ENCODE peak calls at places on chromosomes 1 and 21, in five cellular contexts. One of them, this sample, is unnamed. For H3K4me1, the result is how much of the 10 kb centered on the place peaks cover.

GRCh38 chr1:55974714-55975441 is 604.5 kb downstream of the PLPP3 start:
- DNase-seq in GM23338: no peak
- DNase-seq in psoas muscle: no peak
- DNase-seq in mesenchymal stem cell: no peak
- DNase-seq in neural progenitor cell: no peak
- DNase-seq in this sample: no peak

GRCh38 chr1:192516776-192517297 is 58.7 kb upstream of the RGS1 start:
- DNase-seq in GM23338: no peak
- DNase-seq in psoas muscle: no peak
- DNase-seq in mesenchymal stem cell: peak
- DNase-seq in neural progenitor cell: peak
- DNase-seq in this sample: no peak

GRCh38 chr21:45330075-45330781 is 42.5 kb upstream of the POFUT2 start:
- DNase-seq in GM23338: no peak
- DNase-seq in psoas muscle: peak
- DNase-seq in mesenchymal stem cell: peak
- DNase-seq in neural progenitor cell: no peak
- DNase-seq in this sample: peak

GRCh38 chr1:35184495-35185199 is 8.3 kb downstream of the SFPQ start:
- DNase-seq in GM23338: no peak
- DNase-seq in psoas muscle: no peak
- DNase-seq in mesenchymal stem cell: no peak
- DNase-seq in neural progenitor cell: no peak
- DNase-seq in this sample: no peak

GRCh38 chr1:98962156-98962555 is 42.5 kb downstream of the PLPPR5 start:
- DNase-seq in GM23338: no peak
- DNase-seq in psoas muscle: no peak
- DNase-seq in mesenchymal stem cell: peak
- DNase-seq in neural progenitor cell: no peak
- DNase-seq in this sample: no peak

GRCh38 chr1:203045821-203046594 is 19.7 kb downstream of the PPFIA4 start:
- DNase-seq in GM23338: no peak
- DNase-seq in psoas muscle: no peak
- DNase-seq in mesenchymal stem cell: no peak
- DNase-seq in neural progenitor cell: no peak
- DNase-seq in this sample: no peak

GRCh38 chr1:37561794-37562132 is 5.0 kb downstream of the DNALI1 start:
- DNase-seq in GM23338: peak
- DNase-seq in psoas muscle: no peak
- DNase-seq in mesenchymal stem cell: peak
- DNase-seq in neural progenitor cell: peak
- DNase-seq in this sample: no peak

GRCh38 chr1:212982430-212983152 is 32.2 kb downstream of the VASH2 start:
- DNase-seq in GM23338: no peak
- DNase-seq in psoas muscle: peak
- DNase-seq in mesenchymal stem cell: no peak
- DNase-seq in neural progenitor cell: no peak
- DNase-seq in this sample: no peak

GRCh38 chr21:21187579-21187978 is 189.4 kb downstream of the NCAM2 start:
- DNase-seq in GM23338: no peak
- DNase-seq in psoas muscle: no peak
- DNase-seq in mesenchymal stem cell: no peak
- DNase-seq in neural progenitor cell: no peak
- DNase-seq in this sample: no peak

GRCh38 chr1:119971710-119972570 is 75.6 kb upstream of the ADAM30 start:
- DNase-seq in GM23338: no peak
- DNase-seq in psoas muscle: no peak
- DNase-seq in mesenchymal stem cell: no peak
- DNase-seq in neural progenitor cell: no peak
- DNase-seq in this sample: no peak

GRCh38 chr1:230717251-230717650 is 3.3 kb upstream of the AGT start:
- DNase-seq in GM23338: no peak
- DNase-seq in psoas muscle: no peak
- DNase-seq in mesenchymal stem cell: peak
- DNase-seq in neural progenitor cell: no peak
- DNase-seq in this sample: no peak

GRCh38 chr1:54280652-54281051 is 80.7 kb downstream of the MRPL37 start:
- DNase-seq in GM23338: no peak
- DNase-seq in psoas muscle: no peak
- DNase-seq in mesenchymal stem cell: peak
- DNase-seq in neural progenitor cell: no peak
- DNase-seq in this sample: no peak

GRCh38 chr1:6498576-6499111 is 7.2 kb upstream of the PLEKHG5 start:
- DNase-seq in GM23338: no peak
- DNase-seq in psoas muscle: no peak
- DNase-seq in mesenchymal stem cell: no peak
- DNase-seq in neural progenitor cell: no peak
- DNase-seq in this sample: no peak

GRCh38 chr1:34929497-34929852 is at the start of gene DLGAP3:
- DNase-seq in GM23338: peak
- DNase-seq in psoas muscle: no peak
- DNase-seq in mesenchymal stem cell: no peak
- DNase-seq in neural progenitor cell: peak
- DNase-seq in this sample: no peak

GRCh38 chr1:197144570-197145325 is 1.7 kb downstream of the ASPM start:
- DNase-seq in GM23338: no peak
- DNase-seq in psoas muscle: no peak
- DNase-seq in mesenchymal stem cell: peak
- DNase-seq in neural progenitor cell: no peak
- DNase-seq in this sample: no peak

GRCh38 chr1:100631015-100631521 is 88.5 kb upstream of the VCAM1 start:
- DNase-seq in GM23338: no peak
- DNase-seq in psoas muscle: no peak
- DNase-seq in mesenchymal stem cell: peak
- DNase-seq in neural progenitor cell: no peak
- DNase-seq in this sample: no peak

GRCh38 chr1:12436817-12437599 is 181.0 kb downstream of the DHRS3 start:
- DNase-seq in GM23338: no peak
- DNase-seq in psoas muscle: no peak
- DNase-seq in mesenchymal stem cell: peak
- DNase-seq in neural progenitor cell: no peak
- DNase-seq in this sample: no peak

GRCh38 chr1:218886472-218886871 is 287.2 kb upstream of the LYPLAL1 start:
- DNase-seq in GM23338: no peak
- DNase-seq in psoas muscle: no peak
- DNase-seq in mesenchymal stem cell: no peak
- DNase-seq in neural progenitor cell: no peak
- DNase-seq in this sample: no peak

GRCh38 chr1:55774446-55774845 is 559.3 kb upstream of the USP24 start:
- DNase-seq in GM23338: no peak
- DNase-seq in psoas muscle: no peak
- DNase-seq in mesenchymal stem cell: no peak
- DNase-seq in neural progenitor cell: no peak
- DNase-seq in this sample: no peak

GRCh38 chr21:38140192-38140905 is 116.4 kb upstream of the KCNJ15 start:
- DNase-seq in GM23338: no peak
- DNase-seq in psoas muscle: peak
- DNase-seq in mesenchymal stem cell: peak
- DNase-seq in neural progenitor cell: peak
- DNase-seq in this sample: peak

GRCh38 chr1:203480525-203481084 is 5.0 kb downstream of the PRELP start:
- DNase-seq in GM23338: peak
- DNase-seq in psoas muscle: peak
- DNase-seq in mesenchymal stem cell: peak
- DNase-seq in neural progenitor cell: no peak
- DNase-seq in this sample: peak

GRCh38 chr1:63622847-63623566 is 29.8 kb downstream of the PGM1 start:
- DNase-seq in GM23338: no peak
- DNase-seq in psoas muscle: peak
- DNase-seq in mesenchymal stem cell: no peak
- DNase-seq in neural progenitor cell: peak
- DNase-seq in this sample: no peak

GRCh38 chr1:222060247-222060851 is 318.5 kb upstream of the DUSP10 start:
- DNase-seq in GM23338: no peak
- DNase-seq in psoas muscle: no peak
- DNase-seq in mesenchymal stem cell: no peak
- DNase-seq in neural progenitor cell: no peak
- DNase-seq in this sample: no peak

DNA sequence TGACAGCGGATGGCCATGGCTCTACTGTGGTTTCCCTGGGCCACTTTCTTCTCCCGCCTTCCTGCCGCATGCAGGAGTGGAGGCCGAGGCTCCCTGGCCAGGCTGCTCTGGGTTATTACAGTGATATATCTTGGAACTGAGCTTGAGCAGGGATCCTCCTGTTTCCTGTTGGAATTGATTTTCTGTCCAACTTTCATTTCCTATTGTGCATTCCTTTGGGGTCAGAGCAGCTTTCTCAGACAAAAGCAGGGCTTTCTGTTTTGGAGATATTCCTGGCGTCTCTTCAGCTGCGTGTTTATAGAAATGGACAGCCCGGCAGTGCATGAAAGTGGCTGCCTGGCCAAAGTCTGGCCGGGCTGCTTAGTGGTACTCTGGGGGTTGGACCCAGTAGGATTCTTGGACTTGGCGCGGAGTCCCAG is 146.4 kb downstream of the KIF26B start:
- DNase-seq in GM23338: no peak
- DNase-seq in psoas muscle: no peak
- DNase-seq in mesenchymal stem cell: peak
- DNase-seq in neural progenitor cell: no peak
- DNase-seq in this sample: no peak
- H3K4me3 ChIP-seq in GM23338: no peak
- H3K4me3 ChIP-seq in psoas muscle: no peak
- H3K4me3 ChIP-seq in mesenchymal stem cell: no peak
- H3K4me3 ChIP-seq in neural progenitor cell: no peak
- H3K4me3 ChIP-seq in this sample: no peak

DNA sequence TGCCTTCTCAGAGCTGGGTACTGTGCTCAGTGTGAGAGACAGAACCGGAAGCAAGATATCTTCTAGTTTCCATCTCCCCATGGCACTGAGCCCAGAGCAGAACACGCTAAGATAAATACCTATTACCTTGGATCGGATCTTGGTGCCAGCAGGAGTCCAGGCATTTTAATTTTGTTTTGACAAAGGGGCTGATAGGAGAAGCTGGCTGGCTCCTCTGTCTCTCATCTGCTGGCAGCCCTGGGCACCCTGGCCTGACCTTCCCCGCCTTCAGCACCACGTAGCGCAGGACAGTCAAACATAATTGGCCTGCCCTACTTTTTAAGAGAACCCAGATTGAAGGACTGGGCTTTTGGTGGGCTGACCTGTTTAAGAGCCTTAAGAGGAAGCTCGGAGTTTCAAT is 160.7 kb upstream of the KLHDC7A start:
- DNase-seq in GM23338: no peak
- DNase-seq in psoas muscle: no peak
- DNase-seq in mesenchymal stem cell: no peak
- DNase-seq in neural progenitor cell: no peak
- DNase-seq in this sample: no peak
- H3K4me1 ChIP-seq in GM23338: under half
- H3K4me1 ChIP-seq in psoas muscle: under half
- H3K4me1 ChIP-seq in mesenchymal stem cell: under half
- H3K4me1 ChIP-seq in neural progenitor cell: under half
- H3K4me1 ChIP-seq in this sample: under half

DNA sequence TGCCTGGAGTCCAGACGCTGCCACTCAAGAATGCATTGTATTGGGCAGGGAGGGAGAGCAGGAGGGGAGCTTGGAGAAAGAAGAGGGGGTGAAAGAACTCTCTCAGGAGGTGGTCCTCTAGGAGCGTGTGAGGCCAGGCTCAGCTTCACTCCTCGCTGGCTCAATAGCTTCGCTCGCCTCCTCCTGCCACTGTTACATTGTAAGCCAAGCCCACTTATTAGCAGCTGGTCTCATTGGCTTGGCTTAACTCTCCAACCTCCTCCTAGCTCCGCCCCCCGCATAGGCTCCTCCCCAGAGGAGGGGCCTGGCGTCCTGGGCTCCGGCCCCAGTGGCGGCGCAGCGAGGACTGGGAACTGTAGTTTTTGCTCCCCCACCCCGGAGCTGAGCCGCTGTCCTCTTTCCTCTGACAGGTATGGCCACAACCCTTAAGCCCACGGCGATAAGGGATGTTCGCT is at the start of gene KCNN3:
- DNase-seq in GM23338: peak
- DNase-seq in psoas muscle: peak
- DNase-seq in mesenchymal stem cell: peak
- DNase-seq in neural progenitor cell: peak
- DNase-seq in this sample: peak
- H3K4me3 ChIP-seq in GM23338: peak
- H3K4me3 ChIP-seq in psoas muscle: peak
- H3K4me3 ChIP-seq in mesenchymal stem cell: no peak
- H3K4me3 ChIP-seq in neural progenitor cell: peak
- H3K4me3 ChIP-seq in this sample: peak

GRCh38 chr1:111506561-111506960 is 3.1 kb upstream of the ADORA3 start:
- DNase-seq in GM23338: no peak
- DNase-seq in psoas muscle: no peak
- DNase-seq in mesenchymal stem cell: no peak
- DNase-seq in neural progenitor cell: no peak
- DNase-seq in this sample: no peak

GRCh38 chr1:111511362-111511761 is 7.9 kb upstream of the ADORA3 start:
- DNase-seq in GM23338: no peak
- DNase-seq in psoas muscle: no peak
- DNase-seq in mesenchymal stem cell: no peak
- DNase-seq in neural progenitor cell: no peak
- DNase-seq in this sample: no peak

GRCh38 chr1:111507411-111508201 is 4.2 kb upstream of the ADORA3 start:
- DNase-seq in GM23338: peak
- DNase-seq in psoas muscle: peak
- DNase-seq in mesenchymal stem cell: no peak
- DNase-seq in neural progenitor cell: peak
- DNase-seq in this sample: peak

GRCh38 chr1:111512132-111512874 is 8.9 kb upstream of the ADORA3 start:
- DNase-seq in GM23338: no peak
- DNase-seq in psoas muscle: no peak
- DNase-seq in mesenchymal stem cell: no peak
- DNase-seq in neural progenitor cell: no peak
- DNase-seq in this sample: no peak

GRCh38 chr1:111510003-111510380 is 6.6 kb upstream of the ADORA3 start:
- DNase-seq in GM23338: no peak
- DNase-seq in psoas muscle: no peak
- DNase-seq in mesenchymal stem cell: no peak
- DNase-seq in neural progenitor cell: no peak
- DNase-seq in this sample: no peak
- H3K4me1 ChIP-seq in GM23338: under half
- H3K4me1 ChIP-seq in psoas muscle: under half
- H3K4me1 ChIP-seq in mesenchymal stem cell: under half
- H3K4me1 ChIP-seq in neural progenitor cell: under half
- H3K4me1 ChIP-seq in this sample: half or more

DNA sequence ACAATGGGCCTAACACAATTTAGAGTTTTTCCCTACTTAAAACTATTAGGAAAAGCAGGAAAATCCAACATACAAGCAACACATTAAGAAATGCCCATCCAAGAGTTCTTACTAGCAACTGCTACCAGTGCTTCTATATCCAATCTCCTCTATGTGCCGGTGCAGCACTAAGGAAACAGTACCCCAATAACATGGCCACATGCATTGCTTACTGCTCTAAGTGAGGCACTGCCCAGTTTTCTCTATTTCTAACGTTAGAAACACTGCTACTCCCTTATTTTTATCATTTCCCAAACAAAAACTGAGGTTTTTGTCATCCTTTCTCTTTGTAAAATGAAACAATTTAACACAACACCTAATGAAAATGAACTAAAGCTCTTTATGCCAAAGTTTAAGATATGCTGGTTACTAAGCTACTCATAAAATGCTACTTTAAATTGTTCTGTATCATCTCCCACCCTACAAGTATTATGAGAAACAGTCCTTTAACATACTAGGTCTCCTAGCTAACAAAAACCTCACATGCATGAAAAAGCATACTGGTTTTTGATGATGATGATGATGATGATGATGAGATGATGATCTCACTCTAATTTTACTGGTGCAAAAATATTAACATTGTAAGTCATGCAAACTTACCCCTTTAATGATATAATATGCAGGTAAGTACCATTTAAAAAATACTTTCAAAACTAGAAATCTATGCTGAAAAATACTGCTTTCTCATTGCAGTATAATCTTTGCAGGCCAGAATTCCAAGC is 90.7 kb upstream of the TTC39A start:
- DNase-seq in GM23338: peak
- DNase-seq in psoas muscle: no peak
- DNase-seq in mesenchymal stem cell: no peak
- DNase-seq in neural progenitor cell: no peak
- DNase-seq in this sample: no peak
- H3K4me3 ChIP-seq in GM23338: peak
- H3K4me3 ChIP-seq in psoas muscle: no peak
- H3K4me3 ChIP-seq in mesenchymal stem cell: no peak
- H3K4me3 ChIP-seq in neural progenitor cell: peak
- H3K4me3 ChIP-seq in this sample: no peak

This sample was measured in lower lobe of right lung.